ENCODE peak calls at places on chromosomes 11 and 22, in five cellular contexts. Q is Peyer's patch, W is IMR-90, K is colonic mucosa, V is osteoblast. S is an unnamed sample.

GRCh38 chr11:32890843-32891656 is 1.6 kb upstream of the QSER1 start:
- DNase-seq in Q (no peak), W (no peak), K (peak; percentile 29), V (no peak), S (no peak)

GRCh38 chr22:50246242-50247175 is 1.7 kb upstream of the TUBGCP6 start:
- DNase-seq in Q (no peak), W (no peak), K (no peak), V (peak; percentile 82), S (no peak)

GRCh38 chr11:19844012-19844411 is 131.4 kb downstream of the NAV2 start:
- DNase-seq in Q (no peak), W (no peak), K (no peak), V (no peak), S (no peak)

GRCh38 chr11:117700551-117700950 is 96.5 kb downstream of the DSCAML1 start:
- DNase-seq in Q (no peak), W (no peak), K (no peak), V (no peak), S (no peak)

GRCh38 chr11:79195209-79195608 is 245.6 kb downstream of the TENM4 start:
- DNase-seq in Q (no peak), W (no peak), K (no peak), V (no peak), S (no peak)

GRCh38 chr11:6319879-6320410 is 356 bp downstream of the CAVIN3 start:
- DNase-seq in Q (peak; percentile 79), W (peak; percentile 91), K (peak; percentile 90), V (peak; percentile 97), S (peak; percentile 96)

GRCh38 chr22:41848468-41848867 is 15.6 kb downstream of the SREBF2 start:
- DNase-seq in Q (peak; percentile 81), W (no peak), K (peak; percentile 90), V (no peak), S (peak; percentile 72)

GRCh38 chr11:124934862-124935547 is 842 bp downstream of the HEPACAM start:
- DNase-seq in Q (no peak), W (peak; percentile 96), K (no peak), V (no peak), S (no peak)

GRCh38 chr22:42984814-42985540 is 30.0 kb downstream of the PACSIN2 start:
- DNase-seq in Q (peak; percentile 39), W (no peak), K (no peak), V (no peak), S (no peak)

GRCh38 chr22:35275580-35275979 is 18.3 kb downstream of the HMGXB4 start:
- DNase-seq in Q (no peak), W (peak; percentile 66), K (no peak), V (peak; percentile 75), S (no peak)

GRCh38 chr11:118649941-118650340 is 29.5 kb downstream of the TREH start:
- DNase-seq in Q (peak; percentile 79), W (no peak), K (no peak), V (no peak), S (no peak)

GRCh38 chr11:71358122-71358728 is 90.0 kb downstream of the DHCR7 start:
- DNase-seq in Q (no peak), W (no peak), K (no peak), V (peak; percentile 42), S (no peak)

GRCh38 chr11:65916391-65916790 is 2.5 kb downstream of the C11orf68 start:
- DNase-seq in Q (no peak), W (no peak), K (no peak), V (peak; percentile 50), S (no peak)

GRCh38 chr11:65698205-65698604 is 13.8 kb upstream of the KAT5 start:
- DNase-seq in Q (no peak), W (no peak), K (peak; percentile 66), V (no peak), S (no peak)

GRCh38 chr11:26806209-26806608 is 84.3 kb upstream of the SLC5A12 start:
- DNase-seq in Q (no peak), W (peak; percentile 22), K (no peak), V (no peak), S (no peak)

GRCh38 chr11:128726464-128727139 is 32.7 kb downstream of the FLI1 start:
- DNase-seq in Q (peak; percentile 78), W (no peak), K (no peak), V (no peak), S (peak; percentile 59)

GRCh38 chr11:9716275-9717039 is 52.6 kb downstream of the SWAP70 start:
- DNase-seq in Q (no peak), W (peak; percentile 83), K (no peak), V (peak; percentile 3), S (no peak)

GRCh38 chr11:74397531-74398243 is 546 bp downstream of the PGM2L1 start:
- DNase-seq in Q (peak; percentile 66), W (peak; percentile 30), K (peak; percentile 68), V (peak; percentile 83), S (peak; percentile 45)
- TF ChIP-seq CTCF in Q (peak; percentile 47), W (peak; percentile 25), K (no peak), V (no peak), S (no peak)

GRCh38 chr22:45180280-45180679 is 16.6 kb downstream of the NUP50 start:
- DNase-seq in Q (no peak), W (no peak), K (no peak), V (no peak), S (no peak)
- H3K36me3 ChIP-seq in Q (no peaks in the 10 kb centered on the region), W (peaks cover 48% of the 10 kb centered on the region), K (peaks cover 3% of the 10 kb centered on the region), V (peaks cover 70% of the 10 kb centered on the region), S (peaks cover 25% of the 10 kb centered on the region)

GRCh38 chr11:61106906-61107470 is 4.7 kb downstream of the CD5 start:
- DNase-seq in Q (no peak), W (no peak), K (no peak), V (peak; percentile 35), S (no peak)
- TF ChIP-seq CTCF in Q (no peak), W (no peak), K (no peak), V (no peak), S (no peak)

GRCh38 chr11:67146516-67147226 is 27.6 kb downstream of the KDM2A start:
- DNase-seq in Q (no peak), W (no peak), K (no peak), V (no peak), S (no peak)
- H3K36me3 ChIP-seq in Q (no peaks in the 10 kb centered on the region), W (peaks cover 22% of the 10 kb centered on the region), K (no peaks in the 10 kb centered on the region), V (peaks cover 41% of the 10 kb centered on the region), S (peaks cover 20% of the 10 kb centered on the region)

GRCh38 chr11:68693484-68693882 is 9.1 kb downstream of the GAL start:
- DNase-seq in Q (peak; percentile 21), W (no peak), K (no peak), V (no peak), S (no peak)
- TF ChIP-seq CTCF in Q (no peak), W (no peak), K (no peak), V (no peak), S (no peak)

GRCh38 chr11:68551777-68552176 is 91.2 kb downstream of the PPP6R3 start:
- DNase-seq in Q (no peak), W (no peak), K (no peak), V (no peak), S (no peak)
- H3K36me3 ChIP-seq in Q (no peaks in the 10 kb centered on the region), W (peaks cover 23% of the 10 kb centered on the region), K (no peaks in the 10 kb centered on the region), V (peaks cover 40% of the 10 kb centered on the region), S (peaks cover 11% of the 10 kb centered on the region)

GRCh38 chr11:122563761-122564160 is 91.8 kb upstream of the UBASH3B start:
- DNase-seq in Q (no peak), W (no peak), K (no peak), V (peak; percentile 41), S (no peak)

GRCh38 chr11:122556605-122557004 is 98.9 kb upstream of the UBASH3B start:
- DNase-seq in Q (peak; percentile 49), W (no peak), K (no peak), V (peak; percentile 73), S (no peak)

DNA sequence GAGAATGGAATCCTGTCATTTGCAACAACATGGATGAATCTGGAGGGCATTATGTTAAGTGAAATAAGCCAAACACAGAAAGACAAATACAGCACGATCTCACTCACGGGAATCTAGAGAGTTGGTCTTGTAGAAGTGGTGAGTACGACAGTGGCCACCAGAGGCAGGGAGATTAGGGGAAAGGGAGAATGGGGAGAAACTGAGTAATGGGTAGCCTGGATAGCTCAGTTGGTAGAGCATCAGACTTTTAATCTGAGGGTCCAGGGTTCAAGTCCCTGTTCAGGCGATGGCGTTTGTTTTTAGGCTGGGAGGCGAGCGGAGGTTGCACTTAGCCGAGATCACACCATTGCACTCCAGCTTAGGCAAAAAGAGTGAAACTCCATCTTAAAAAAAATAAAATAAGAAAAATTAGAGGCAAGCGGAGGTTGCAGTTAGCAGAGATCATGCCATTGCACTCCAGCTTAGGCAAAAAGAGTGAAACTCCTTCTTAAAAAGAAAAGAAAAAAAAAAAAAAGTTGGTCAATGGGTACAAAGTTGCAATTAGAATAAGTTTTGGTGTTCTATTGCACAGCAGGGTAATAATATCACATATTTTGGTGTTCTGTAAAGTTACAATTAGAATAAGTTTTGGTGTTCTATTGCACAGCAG is 95.7 kb upstream of the UBASH3B start:
- DNase-seq in Q (no peak), W (peak; percentile 25), K (no peak), V (no peak), S (no peak)
- TF ChIP-seq CTCF in Q (no peak), W (no peak), K (no peak), V (no peak), S (no peak)